ENCODE peak calls at places on chromosomes 3 and 15, in ten cellular contexts. X is tibial nerve; V is CD4-positive, alpha-beta T cell; L is GM12865; U is type B pancreatic cell; G is left lung; C is hepatocyte; Z is omental fat pad; F is A549; D is fibroblast of the aortic adventitia. Q is an unnamed sample.

GRCh38 chr15:47736123-47736786 is 18.9 kb downstream of the SEMA6D start:
- DNase-seq in X (no peak), V (no peak), L (no peak), U (no peak), G (no peak), C (no peak), Z (no peak), F (no peak), D (no peak), Q (no peak)

GRCh38 chr15:55407631-55407948 is 569 bp downstream of the CCPG1 start:
- DNase-seq in X (no peak), V (no peak), L (no peak), U (no peak), G (no peak), C (no peak), Z (no peak), F (peak), D (peak), Q (no peak)

GRCh38 chr15:62541250-62541649 is 376.2 kb upstream of the C2CD4B start:
- DNase-seq in X (no peak), V (no peak), L (no peak), U (no peak), G (no peak), C (no peak), Z (no peak), F (no peak), D (no peak), Q (no peak)

GRCh38 chr3:79521221-79521848 is 246.5 kb downstream of the ROBO1 start:
- DNase-seq in X (no peak), V (no peak), L (peak), U (no peak), G (no peak), C (peak), Z (no peak), F (peak), D (peak), Q (no peak)

GRCh38 chr15:93241696-93242585 is 152.9 kb upstream of the RGMA start:
- DNase-seq in X (no peak), V (no peak), L (no peak), U (no peak), G (no peak), C (no peak), Z (no peak), F (no peak), D (no peak), Q (no peak)

GRCh38 chr15:67049351-67050044 is 15.9 kb upstream of the SMAD3 start:
- DNase-seq in X (no peak), V (no peak), L (no peak), U (no peak), G (no peak), C (peak), Z (no peak), F (peak), D (peak), Q (no peak)

GRCh38 chr15:60918234-60918964 is 310.7 kb downstream of the RORA start:
- DNase-seq in X (no peak), V (no peak), L (no peak), U (no peak), G (no peak), C (peak), Z (no peak), F (no peak), D (no peak), Q (no peak)

GRCh38 chr3:197363553-197364409 is 65.4 kb upstream of the DLG1 start:
- DNase-seq in X (no peak), V (no peak), L (no peak), U (no peak), G (no peak), C (no peak), Z (no peak), F (no peak), D (no peak), Q (no peak)

GRCh38 chr3:194069421-194070219 is 66.3 kb upstream of the HES1 start:
- DNase-seq in X (no peak), V (no peak), L (no peak), U (no peak), G (no peak), C (no peak), Z (no peak), F (no peak), D (peak), Q (no peak)

GRCh38 chr3:28576590-28577220 is 228.1 kb upstream of the AZI2 start:
- DNase-seq in X (no peak), V (no peak), L (no peak), U (no peak), G (no peak), C (no peak), Z (no peak), F (no peak), D (no peak), Q (no peak)

GRCh38 chr15:50280271-50280670 is 14.7 kb upstream of the HDC start:
- DNase-seq in X (no peak), V (no peak), L (no peak), U (no peak), G (no peak), C (no peak), Z (no peak), F (no peak), D (no peak), Q (no peak)

GRCh38 chr15:57165992-57166391 is 210.3 kb upstream of the CGNL1 start:
- DNase-seq in X (no peak), V (no peak), L (no peak), U (no peak), G (no peak), C (no peak), Z (no peak), F (no peak), D (peak), Q (no peak)

GRCh38 chr3:160815280-160815679 is 59.2 kb downstream of the PPM1L start:
- DNase-seq in X (no peak), V (no peak), L (no peak), U (no peak), G (no peak), C (no peak), Z (no peak), F (no peak), D (no peak), Q (no peak)

GRCh38 chr3:123939706-123940105 is 21.3 kb downstream of the CCDC14 start:
- DNase-seq in X (no peak), V (no peak), L (no peak), U (no peak), G (no peak), C (no peak), Z (no peak), F (no peak), D (no peak), Q (no peak)

GRCh38 chr15:35746121-35746520 is 200.2 kb upstream of the DPH6 start:
- DNase-seq in X (no peak), V (no peak), L (no peak), U (no peak), G (no peak), C (no peak), Z (no peak), F (no peak), D (peak), Q (no peak)

GRCh38 chr3:149831321-149831720 is 18.3 kb downstream of the RNF13 start:
- DNase-seq in X (no peak), V (no peak), L (no peak), U (no peak), G (no peak), C (no peak), Z (no peak), F (no peak), D (no peak), Q (no peak)

GRCh38 chr15:71272932-71273331 is 157.7 kb downstream of the THSD4 start:
- DNase-seq in X (no peak), V (no peak), L (no peak), U (no peak), G (no peak), C (no peak), Z (no peak), F (no peak), D (peak), Q (no peak)

GRCh38 chr3:46959169-46959515 is 17.4 kb downstream of the CCDC12 start:
- DNase-seq in X (no peak), V (no peak), L (no peak), U (no peak), G (no peak), C (no peak), Z (no peak), F (no peak), D (no peak), Q (peak)

GRCh38 chr3:58492385-58492970 is 582 bp downstream of the KCTD6 start:
- DNase-seq in X (no peak), V (peak), L (peak), U (no peak), G (no peak), C (no peak), Z (no peak), F (no peak), D (no peak), Q (peak)

GRCh38 chr3:126351771-126352475 is 5.3 kb downstream of the KLF15 start:
- DNase-seq in X (peak), V (no peak), L (no peak), U (no peak), G (peak), C (no peak), Z (no peak), F (no peak), D (no peak), Q (no peak)

GRCh38 chr3:80696280-80696679 is 928.5 kb upstream of the ROBO1 start:
- DNase-seq in X (no peak), V (no peak), L (no peak), U (no peak), G (no peak), C (peak), Z (no peak), F (peak), D (no peak), Q (no peak)

GRCh38 chr3:196207833-196208607 is 3.2 kb downstream of the ZDHHC19 start:
- DNase-seq in X (no peak), V (peak), L (peak), U (no peak), G (no peak), C (peak), Z (no peak), F (peak), D (no peak), Q (peak)

GRCh38 chr15:91258436-91258779 is 158.4 kb downstream of the SV2B start:
- DNase-seq in X (no peak), V (no peak), L (peak), U (no peak), G (no peak), C (no peak), Z (no peak), F (peak), D (no peak), Q (no peak)

GRCh38 chr3:170222647-170223541 is 670 bp downstream of the PRKCI start:
- DNase-seq in X (no peak), V (peak), L (peak), U (peak), G (peak), C (peak), Z (no peak), F (peak), D (peak), Q (peak)

GRCh38 chr3:27358372-27358771 is 10.8 kb downstream of the NEK10 start:
- DNase-seq in X (no peak), V (no peak), L (no peak), U (no peak), G (no peak), C (no peak), Z (no peak), F (no peak), D (no peak), Q (no peak)

GRCh38 chr15:36784717-36785116 is 205.3 kb downstream of the CDIN1 start:
- DNase-seq in X (no peak), V (no peak), L (no peak), U (no peak), G (no peak), C (no peak), Z (no peak), F (no peak), D (no peak), Q (no peak)

GRCh38 chr3:84959470-84960380 is 936 bp downstream of the CADM2 start:
- DNase-seq in X (no peak), V (no peak), L (no peak), U (no peak), G (no peak), C (peak), Z (no peak), F (no peak), D (no peak), Q (no peak)

GRCh38 chr3:11718582-11719405 is 75.1 kb upstream of the VGLL4 start:
- DNase-seq in X (peak), V (peak), L (peak), U (no peak), G (peak), C (peak), Z (no peak), F (peak), D (peak), Q (peak)

GRCh38 chr3:11721114-11721440 is 77.4 kb upstream of the VGLL4 start:
- DNase-seq in X (no peak), V (no peak), L (no peak), U (no peak), G (no peak), C (peak), Z (no peak), F (no peak), D (no peak), Q (no peak)

GRCh38 chr3:11717768-11718581 is 74.3 kb upstream of the VGLL4 start:
- DNase-seq in X (no peak), V (no peak), L (peak), U (no peak), G (no peak), C (peak), Z (no peak), F (peak), D (peak), Q (no peak)

GRCh38 chr3:11720220-11721113 is 76.8 kb upstream of the VGLL4 start:
- DNase-seq in X (peak), V (peak), L (peak), U (peak), G (peak), C (peak), Z (no peak), F (peak), D (peak), Q (peak)

DNA sequence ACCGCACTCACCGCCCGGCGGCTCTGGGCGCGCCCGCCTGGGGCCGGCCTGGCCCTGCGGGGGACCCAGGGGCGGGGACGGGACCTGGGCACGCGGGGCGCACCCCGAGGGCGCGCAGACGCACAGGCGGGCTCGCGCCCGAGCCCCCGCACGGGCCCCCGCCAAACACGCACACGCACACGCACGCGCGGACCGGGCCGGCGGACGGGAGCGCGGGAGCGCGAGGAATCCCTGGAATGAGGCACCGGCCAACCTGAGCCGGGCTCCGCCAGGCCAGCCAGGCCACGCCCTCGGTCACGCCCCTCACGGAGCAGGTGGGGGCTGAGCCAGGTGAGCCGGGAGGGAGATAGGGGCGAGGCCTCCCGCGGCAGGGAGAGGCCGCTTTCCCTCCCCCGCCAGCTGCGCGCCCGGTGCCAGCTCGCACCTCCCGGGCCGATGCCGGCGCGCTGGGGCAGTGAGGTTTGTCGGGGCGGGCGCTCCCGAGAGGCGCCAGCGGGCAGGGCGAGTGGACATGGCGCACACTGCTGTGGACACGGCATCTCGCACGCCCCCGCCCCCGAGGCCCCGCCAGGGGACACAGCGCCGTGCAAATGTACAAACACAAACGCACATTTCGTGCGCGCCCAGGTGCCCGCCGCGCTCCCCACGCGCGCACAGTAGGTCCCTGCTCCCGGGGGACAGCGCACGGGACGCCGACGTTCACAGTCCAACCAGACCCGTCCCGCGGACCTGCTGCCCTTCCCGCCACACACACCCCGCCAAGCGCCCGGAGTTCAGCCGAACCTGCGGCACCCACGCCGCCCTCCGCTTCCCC is 75.9 kb upstream of the VGLL4 start:
- DNase-seq in X (peak), V (peak), L (peak), U (peak), G (peak), C (peak), Z (peak), F (peak), D (peak), Q (peak)
- TF ChIP-seq CTCF in X (no peak), V (no peak), L (no peak), U (no peak), G (no peak), C (no peak), Z (no peak), F (no peak), D (no peak), Q (no peak)

DNA sequence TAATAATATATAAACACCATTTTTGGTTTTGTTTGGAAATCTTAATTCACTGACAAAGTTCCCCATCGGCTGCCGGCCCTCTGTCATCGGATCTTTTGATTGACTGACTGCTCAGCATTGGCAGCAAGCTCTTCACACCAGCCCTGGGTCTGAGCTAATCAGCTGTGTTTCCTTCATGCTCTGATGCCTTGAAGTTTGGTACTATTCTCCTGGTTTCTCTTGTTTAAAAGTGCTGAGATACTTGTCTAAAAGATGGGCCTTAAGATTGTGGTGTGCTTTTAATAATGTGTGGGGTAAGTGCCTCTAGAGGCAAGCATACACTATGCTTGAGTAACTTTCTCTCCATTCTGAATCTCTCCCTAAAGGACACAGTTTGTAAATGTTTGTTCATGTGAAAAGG is 415.5 kb upstream of the TPRG1 start:
- DNase-seq in X (no peak), V (no peak), L (peak), U (no peak), G (no peak), C (no peak), Z (no peak), F (no peak), D (no peak), Q (no peak)
- TF ChIP-seq CTCF in X (no peak), V (no peak), L (no peak), U (no peak), G (no peak), C (no peak), Z (no peak), F (no peak), D (no peak), Q (no peak)

GRCh38 chr3:14784087-14784596 is 34.6 kb upstream of the FGD5 start:
- DNase-seq in X (no peak), V (no peak), L (no peak), U (no peak), G (peak), C (peak), Z (peak), F (no peak), D (no peak), Q (no peak)

GRCh38 chr3:14785207-14786155 is 33.3 kb upstream of the FGD5 start:
- DNase-seq in X (no peak), V (no peak), L (no peak), U (no peak), G (peak), C (no peak), Z (peak), F (no peak), D (no peak), Q (no peak)

GRCh38 chr3:14779069-14779685 is 39.6 kb upstream of the FGD5 start:
- DNase-seq in X (no peak), V (no peak), L (no peak), U (no peak), G (no peak), C (no peak), Z (no peak), F (no peak), D (no peak), Q (no peak)

GRCh38 chr3:14783480-14784086 is 35.2 kb upstream of the FGD5 start:
- DNase-seq in X (no peak), V (no peak), L (no peak), U (no peak), G (no peak), C (no peak), Z (no peak), F (no peak), D (no peak), Q (no peak)

GRCh38 chr3:14780927-14781507 is 37.7 kb upstream of the FGD5 start:
- DNase-seq in X (no peak), V (no peak), L (peak), U (no peak), G (peak), C (peak), Z (peak), F (peak), D (peak), Q (no peak)
- TF ChIP-seq CTCF in X (no peak), V (no peak), L (peak), U (peak), G (peak), C (peak), Z (no peak), F (peak), D (peak), Q (no peak)

DNA sequence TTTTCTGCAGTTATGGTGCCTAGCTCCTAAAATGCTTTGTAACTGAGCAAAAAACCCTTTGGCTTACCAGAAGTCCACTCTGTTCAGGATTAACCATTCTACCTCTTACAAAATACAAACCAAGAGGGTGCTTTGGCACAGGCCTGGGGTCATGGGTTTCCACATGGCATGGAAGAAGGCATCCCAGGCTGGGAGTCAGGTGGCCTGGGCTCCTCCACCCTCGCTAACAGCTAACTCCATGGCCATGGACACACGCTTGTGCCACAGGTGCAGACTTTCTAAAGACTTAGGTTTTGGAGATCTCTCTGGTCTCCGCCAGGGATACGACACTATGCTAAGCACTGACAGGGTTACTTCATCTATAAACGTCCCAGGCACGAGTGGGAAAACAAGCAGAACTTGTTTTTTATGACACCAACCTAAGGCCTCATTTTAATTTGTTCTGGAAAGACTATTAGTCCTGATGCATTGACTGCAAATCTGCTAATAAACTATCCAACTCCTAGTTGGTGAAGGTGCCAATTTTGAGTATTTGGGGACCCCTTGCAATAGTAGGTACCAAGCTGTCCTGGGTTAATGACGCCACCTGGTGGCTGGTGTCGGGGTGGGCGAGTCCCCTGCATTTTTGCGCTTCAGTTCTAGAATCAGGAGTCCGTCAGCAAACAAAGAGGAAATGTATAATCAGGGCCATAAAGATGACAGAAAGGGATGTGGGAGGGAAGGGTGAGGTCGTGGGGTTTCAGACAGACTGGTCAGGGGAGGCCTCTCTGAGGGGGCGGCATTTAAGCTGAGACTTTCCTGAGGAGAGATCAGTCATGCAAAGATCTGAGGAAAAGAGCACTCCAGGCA is 10.3 kb upstream of the ALDH1A3 start:
- DNase-seq in X (no peak), V (no peak), L (no peak), U (no peak), G (no peak), C (no peak), Z (no peak), F (peak), D (no peak), Q (no peak)
- TF ChIP-seq CTCF in X (no peak), V (no peak), L (peak), U (peak), G (no peak), C (peak), Z (no peak), F (peak), D (peak), Q (peak)

DNA sequence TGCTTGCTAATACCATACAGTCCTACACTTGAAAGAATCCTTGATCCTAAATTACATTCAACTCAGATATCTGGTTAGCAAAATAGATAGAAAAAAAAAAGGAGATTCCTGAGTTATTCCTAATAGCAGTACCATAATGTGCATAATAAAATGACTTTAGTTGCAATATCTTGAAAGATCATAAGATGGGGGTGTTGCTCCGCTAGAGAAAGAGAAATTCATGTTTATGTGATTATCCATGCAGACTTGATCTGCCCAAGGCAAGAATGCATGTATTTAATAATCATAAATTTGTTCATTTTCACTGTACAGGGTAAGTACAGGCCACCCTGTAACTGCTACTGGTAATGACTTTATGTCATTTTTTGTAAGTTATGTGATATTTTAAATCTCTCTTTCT is 84.7 kb downstream of the HCN4 start:
- DNase-seq in X (no peak), V (no peak), L (no peak), U (no peak), G (no peak), C (no peak), Z (no peak), F (peak), D (peak), Q (no peak)
- TF ChIP-seq CTCF in X (no peak), V (no peak), L (peak), U (peak), G (no peak), C (peak), Z (no peak), F (peak), D (peak), Q (no peak)